ENCODE peak calls at places on chromosome 22, in six cellular contexts. M is fibroblast of lung, E is NCI-H1105, U is lung microvascular endothelial cell, J is neuronal stem cell, Y is memory B cell. F is an unnamed sample.

GRCh38 chr22:38257650-38258246 is 15.1 kb downstream of the TMEM184B start:
- DNase-seq in U (no peak), M (no peak), J (no peak), Y (no peak), E (peak; percentile 94), F (no peak)

GRCh38 chr22:23223566-23224317 is 43.4 kb downstream of the BCR start:
- DNase-seq in J (no peak), E (no peak), U (peak; percentile 46), Y (no peak), M (no peak), F (no peak)

GRCh38 chr22:33166206-33166605 is 108.0 kb upstream of the SYN3 start:
- DNase-seq in E (no peak), M (no peak), Y (no peak), J (no peak), U (no peak), F (no peak)

GRCh38 chr22:36585841-36586240 is 56.9 kb upstream of the EIF3D start:
- DNase-seq in Y (no peak), U (no peak), E (no peak), J (no peak), M (no peak), F (no peak)

GRCh38 chr22:49418341-49418894 is 409.3 kb downstream of the BRD1 start:
- DNase-seq in J (no peak), U (no peak), E (no peak), Y (no peak), M (no peak), F (no peak)

GRCh38 chr22:24305260-24305692 is 34.6 kb downstream of the SPECC1L start:
- DNase-seq in U (peak; percentile 83), E (no peak), Y (no peak), J (no peak), M (no peak), F (no peak)

GRCh38 chr22:18056802-18057474 is 20.9 kb upstream of the PEX26 start:
- DNase-seq in J (no peak), E (no peak), M (no peak), Y (peak; percentile 72), U (no peak), F (no peak)

GRCh38 chr22:29275819-29276565 is 7.9 kb downstream of the EWSR1 start:
- DNase-seq in U (no peak), M (no peak), J (no peak), Y (no peak), E (no peak), F (no peak)

GRCh38 chr22:46352691-46353386 is 17.3 kb downstream of the TRMU start:
- DNase-seq in M (no peak), J (no peak), U (peak; percentile 43), E (no peak), Y (no peak), F (peak; percentile 27)

GRCh38 chr22:35467788-35468187 is 67.8 kb downstream of the MCM5 start:
- DNase-seq in M (peak; percentile 70), Y (no peak), U (peak; percentile 89), E (no peak), J (peak; percentile 29), F (peak; percentile 61)

F was measured in MG63.